ENCODE peak calls at places on chromosomes 5 and 9, in nine cellular contexts. W, R, G, N, P, A, F, K and J are unnamed samples.

GRCh38 chr5:134007581-134008256 is 2.9 kb upstream of the VDAC1 start:
- DNase-seq in W (peak; percentile 40), R (no peak), G (no peak), N (no peak), P (peak; percentile 35), A (no peak), F (no peak), K (no peak), J (no peak)

GRCh38 chr5:3994635-3995034 is 399.0 kb downstream of the IRX1 start:
- DNase-seq in W (no peak), R (peak; percentile 23), G (peak; percentile 74), N (no peak), P (no peak), A (no peak), F (no peak), K (no peak), J (no peak)

GRCh38 chr5:176534640-176535039 is 2.6 kb downstream of the RNF44 start:
- DNase-seq in W (no peak), R (no peak), G (no peak), N (no peak), P (no peak), A (no peak), F (no peak), K (no peak), J (peak; percentile 73)

GRCh38 chr5:56791396-56791795 is 24.0 kb upstream of the MAP3K1 start:
- DNase-seq in W (no peak), R (no peak), G (no peak), N (no peak), P (no peak), A (no peak), F (no peak), K (no peak), J (no peak)

GRCh38 chr5:149412783-149413476 is 33.8 kb upstream of the IL17B start:
- DNase-seq in W (peak; percentile 46), R (no peak), G (no peak), N (no peak), P (no peak), A (no peak), F (no peak), K (no peak), J (peak; percentile 65)

GRCh38 chr9:129835860-129836223 is 584 bp downstream of the USP20 start:
- DNase-seq in W (no peak), R (no peak), G (no peak), N (no peak), P (no peak), A (no peak), F (no peak), K (no peak), J (no peak)

GRCh38 chr5:71757590-71758543 is 38.8 kb downstream of the CARTPT start:
- DNase-seq in W (peak; percentile 56), R (peak; percentile 86), G (peak; percentile 83), N (peak; percentile 38), P (no peak), A (peak; percentile 20), F (peak; percentile 56), K (peak; percentile 13), J (peak; percentile 87)

GRCh38 chr9:92666236-92666635 is 3.7 kb downstream of the IPPK start:
- DNase-seq in W (no peak), R (no peak), G (no peak), N (no peak), P (peak; percentile 38), A (no peak), F (no peak), K (no peak), J (no peak)

GRCh38 chr5:65893749-65894430 is 32.5 kb upstream of the ERBIN start:
- DNase-seq in W (no peak), R (no peak), G (no peak), N (no peak), P (no peak), A (no peak), F (no peak), K (no peak), J (no peak)

GRCh38 chr5:157947156-157947555 is 88.2 kb upstream of the CLINT1 start:
- DNase-seq in W (no peak), R (no peak), G (no peak), N (no peak), P (no peak), A (no peak), F (no peak), K (no peak), J (no peak)

GRCh38 chr5:157384971-157385709 is 74.9 kb upstream of the NIPAL4 start:
- DNase-seq in W (peak; percentile 29), R (peak; percentile 95), G (peak; percentile 95), N (peak; percentile 99), P (no peak), A (no peak), F (peak; percentile 52), K (no peak), J (no peak)

GRCh38 chr9:28916348-28916747 is 1343.1 kb upstream of the C9orf72 start:
- DNase-seq in W (no peak), R (no peak), G (no peak), N (no peak), P (no peak), A (no peak), F (no peak), K (no peak), J (no peak)

GRCh38 chr5:169356811-169357210 is 55.9 kb upstream of the SLIT3 start:
- DNase-seq in W (no peak), R (no peak), G (no peak), N (no peak), P (no peak), A (no peak), F (no peak), K (no peak), J (no peak)

GRCh38 chr9:111450114-111450513 is 34.1 kb downstream of the ECPAS start:
- DNase-seq in W (no peak), R (no peak), G (no peak), N (no peak), P (no peak), A (no peak), F (no peak), K (no peak), J (no peak)

GRCh38 chr9:127520941-127521918 is 69.9 kb downstream of the LRSAM1 start:
- DNase-seq in W (peak; percentile 62), R (peak; percentile 89), G (peak; percentile 89), N (peak; percentile 66), P (no peak), A (no peak), F (peak; percentile 88), K (no peak), J (no peak)

GRCh38 chr5:32278403-32278802 is 34.3 kb downstream of the MTMR12 start:
- DNase-seq in W (no peak), R (peak; percentile 82), G (peak; percentile 55), N (no peak), P (no peak), A (no peak), F (no peak), K (no peak), J (peak; percentile 28)

GRCh38 chr9:132697230-132697629 is 27.0 kb downstream of the GTF3C4 start:
- DNase-seq in W (no peak), R (no peak), G (no peak), N (no peak), P (no peak), A (no peak), F (no peak), K (no peak), J (no peak)

GRCh38 chr9:134283111-134283515 is 43.1 kb upstream of the RXRA start:
- DNase-seq in W (peak; percentile 81), R (peak; percentile 91), G (peak; percentile 85), N (peak; percentile 42), P (no peak), A (no peak), F (no peak), K (no peak), J (no peak)

GRCh38 chr9:95125652-95126051 is 191.9 kb downstream of the FANCC start:
- DNase-seq in W (no peak), R (peak; percentile 5), G (no peak), N (no peak), P (no peak), A (no peak), F (no peak), K (no peak), J (no peak)